ENCODE peak calls at places on chromosomes 16 and 17, in six cellular contexts. H, W, V, P, C and E are unnamed samples.

GRCh38 chr16:2082171-2082982 is 34.6 kb downstream of the TSC2 start:
- DNase-seq in H (peak), W (no peak), V (no peak), P (no peak), C (no peak), E (no peak)

GRCh38 chr16:83835972-83836566 is 28.3 kb downstream of the HSBP1 start:
- DNase-seq in H (no peak), W (peak), V (no peak), P (no peak), C (peak), E (peak)

GRCh38 chr17:11309850-11310249 is 68.8 kb downstream of the SHISA6 start:
- DNase-seq in H (no peak), W (no peak), V (no peak), P (no peak), C (no peak), E (no peak)

GRCh38 chr16:8571061-8571596 is 19.2 kb downstream of the TMEM114 start:
- DNase-seq in H (no peak), W (no peak), V (no peak), P (no peak), C (no peak), E (peak)

GRCh38 chr16:47928008-47928407 is 227.8 kb downstream of the ABCC12 start:
- DNase-seq in H (peak), W (no peak), V (no peak), P (no peak), C (no peak), E (no peak)

GRCh38 chr17:28726396-28726911 is 421 bp upstream of the TLCD1 start:
- DNase-seq in H (peak), W (no peak), V (peak), P (no peak), C (peak), E (peak)

GRCh38 chr17:7176107-7176851 is 2.9 kb downstream of the ASGR1 start:
- DNase-seq in H (no peak), W (no peak), V (no peak), P (no peak), C (no peak), E (no peak)

GRCh38 chr16:70804153-70804728 is 3.3 kb upstream of the VAC14 start:
- DNase-seq in H (no peak), W (peak), V (no peak), P (no peak), C (no peak), E (peak)